ENCODE peak calls at places on chromosomes 12 and 14, in nine cellular contexts. One of them, this sample, is unnamed.

GRCh38 chr12:58919271-58920101 is 818 bp downstream of the LRIG3 start:
- DNase-seq in tibial artery: peak; percentile 36
- DNase-seq in cardiac fibroblast: peak; percentile 38
- DNase-seq in KG1: no peak
- DNase-seq in stomach: no peak
- DNase-seq in dermis microvascular lymphatic vessel endothelial cell: peak; percentile 74
- DNase-seq in NCI-H2081: no peak
- DNase-seq in Calu3: no peak
- DNase-seq in KBM-7: no peak
- DNase-seq in this sample: peak; percentile 54

GRCh38 chr14:33794791-33795300 is 156.0 kb downstream of the EGLN3 start:
- DNase-seq in Calu3: no peak
- DNase-seq in NCI-H2081: no peak
- DNase-seq in tibial artery: no peak
- DNase-seq in KBM-7: no peak
- DNase-seq in KG1: no peak
- DNase-seq in cardiac fibroblast: no peak
- DNase-seq in dermis microvascular lymphatic vessel endothelial cell: peak; percentile 3
- DNase-seq in stomach: no peak
- DNase-seq in this sample: peak; percentile 9

GRCh38 chr12:26120561-26121274 is 4.1 kb downstream of the BHLHE41 start:
- DNase-seq in Calu3: no peak
- DNase-seq in KG1: no peak
- DNase-seq in NCI-H2081: no peak
- DNase-seq in KBM-7: no peak
- DNase-seq in stomach: no peak
- DNase-seq in dermis microvascular lymphatic vessel endothelial cell: no peak
- DNase-seq in tibial artery: no peak
- DNase-seq in cardiac fibroblast: no peak
- DNase-seq in this sample: no peak

GRCh38 chr12:86929962-86930361 is 673.8 kb upstream of the MGAT4C start:
- DNase-seq in KG1: no peak
- DNase-seq in dermis microvascular lymphatic vessel endothelial cell: no peak
- DNase-seq in cardiac fibroblast: no peak
- DNase-seq in stomach: no peak
- DNase-seq in Calu3: no peak
- DNase-seq in NCI-H2081: no peak
- DNase-seq in KBM-7: no peak
- DNase-seq in tibial artery: no peak
- DNase-seq in this sample: peak; percentile 3

GRCh38 chr12:28795306-28795705 is 353.8 kb upstream of the FAR2 start:
- DNase-seq in dermis microvascular lymphatic vessel endothelial cell: no peak
- DNase-seq in NCI-H2081: no peak
- DNase-seq in stomach: no peak
- DNase-seq in KBM-7: no peak
- DNase-seq in KG1: no peak
- DNase-seq in cardiac fibroblast: no peak
- DNase-seq in tibial artery: no peak
- DNase-seq in Calu3: no peak
- DNase-seq in this sample: peak; percentile 45

GRCh38 chr12:55812088-55812487 is 5.4 kb downstream of the SARNP start:
- DNase-seq in NCI-H2081: no peak
- DNase-seq in KBM-7: no peak
- DNase-seq in tibial artery: no peak
- DNase-seq in cardiac fibroblast: no peak
- DNase-seq in Calu3: no peak
- DNase-seq in KG1: no peak
- DNase-seq in stomach: no peak
- DNase-seq in dermis microvascular lymphatic vessel endothelial cell: no peak
- DNase-seq in this sample: no peak

GRCh38 chr12:120951-121350 is 54.4 kb downstream of the IQSEC3 start:
- DNase-seq in Calu3: no peak
- DNase-seq in tibial artery: no peak
- DNase-seq in stomach: no peak
- DNase-seq in dermis microvascular lymphatic vessel endothelial cell: no peak
- DNase-seq in KBM-7: no peak
- DNase-seq in KG1: no peak
- DNase-seq in NCI-H2081: no peak
- DNase-seq in cardiac fibroblast: no peak
- DNase-seq in this sample: no peak

GRCh38 chr12:75635606-75636444 is 124.4 kb upstream of the KRR1 start:
- DNase-seq in NCI-H2081: no peak
- DNase-seq in tibial artery: no peak
- DNase-seq in Calu3: peak; percentile 41
- DNase-seq in KBM-7: peak; percentile 58
- DNase-seq in KG1: no peak
- DNase-seq in dermis microvascular lymphatic vessel endothelial cell: peak; percentile 79
- DNase-seq in cardiac fibroblast: peak; percentile 72
- DNase-seq in stomach: no peak
- DNase-seq in this sample: peak; percentile 77

GRCh38 chr14:93120952-93121834 is 5.5 kb upstream of the ITPK1 start:
- DNase-seq in NCI-H2081: no peak
- DNase-seq in cardiac fibroblast: no peak
- DNase-seq in stomach: no peak
- DNase-seq in tibial artery: no peak
- DNase-seq in KBM-7: no peak
- DNase-seq in dermis microvascular lymphatic vessel endothelial cell: no peak
- DNase-seq in KG1: no peak
- DNase-seq in Calu3: no peak
- DNase-seq in this sample: no peak

GRCh38 chr12:11830298-11830937 is 180.9 kb downstream of the ETV6 start:
- DNase-seq in Calu3: no peak
- DNase-seq in cardiac fibroblast: no peak
- DNase-seq in KBM-7: no peak
- DNase-seq in tibial artery: no peak
- DNase-seq in stomach: no peak
- DNase-seq in NCI-H2081: no peak
- DNase-seq in dermis microvascular lymphatic vessel endothelial cell: no peak
- DNase-seq in KG1: no peak
- DNase-seq in this sample: no peak

GRCh38 chr14:76489667-76490066 is 113.7 kb downstream of the ESRRB start:
- DNase-seq in tibial artery: no peak
- DNase-seq in KG1: no peak
- DNase-seq in Calu3: no peak
- DNase-seq in KBM-7: no peak
- DNase-seq in dermis microvascular lymphatic vessel endothelial cell: no peak
- DNase-seq in cardiac fibroblast: no peak
- DNase-seq in NCI-H2081: no peak
- DNase-seq in stomach: no peak
- DNase-seq in this sample: no peak

GRCh38 chr12:115956236-115956635 is 321.3 kb downstream of the MED13L start:
- DNase-seq in KBM-7: no peak
- DNase-seq in NCI-H2081: no peak
- DNase-seq in dermis microvascular lymphatic vessel endothelial cell: no peak
- DNase-seq in tibial artery: no peak
- DNase-seq in Calu3: no peak
- DNase-seq in KG1: no peak
- DNase-seq in cardiac fibroblast: no peak
- DNase-seq in stomach: no peak
- DNase-seq in this sample: no peak

This sample was measured in fibroblast of pulmonary artery.